ENCODE peak calls at places on chromosome 18, in ten cellular contexts. X is NCI-H1417; R is adrenal gland; Z is cardiac muscle cell; G is fibroblast of the aortic adventitia; H is heart right ventricle; O is bronchial epithelial cell; E is activated CD4-positive, alpha-beta T cell treated with anti-CD3 and anti-CD28 coated beads for 4 hours; P is NCI-H1694; V is stimulated activated CD4-positive, alpha-beta T cell treated with anti-CD3 and anti-CD28 coated beads, Interleukin-12 subunit alpha, Interleukin-12 subunit beta, amount 100 ng/mL, for 4 hours. T is an unnamed sample.

GRCh38 chr18:72768681-72769229 is 99.0 kb downstream of the NETO1 start:
- DNase-seq in X (peak), R (no peak), Z (no peak), G (no peak), H (no peak), O (no peak), E (no peak), P (no peak), V (no peak), T (no peak)

GRCh38 chr18:29449424-29449823 is 1272.5 kb upstream of the CDH2 start:
- DNase-seq in X (no peak), R (no peak), Z (peak), G (peak), H (no peak), O (no peak), E (no peak), P (no peak), V (no peak), T (no peak)

GRCh38 chr18:37537868-37538525 is 27.6 kb downstream of the CELF4 start:
- DNase-seq in X (peak), R (peak), Z (peak), G (peak), H (peak), O (peak), E (no peak), P (no peak), V (peak), T (peak)

GRCh38 chr18:9380101-9380500 is 45.5 kb downstream of the TWSG1 start:
- DNase-seq in X (no peak), R (no peak), Z (peak), G (peak), H (no peak), O (no peak), E (no peak), P (no peak), V (no peak), T (no peak)

GRCh38 chr18:23354625-23355024 is 98.5 kb upstream of the RIOK3 start:
- DNase-seq in X (no peak), R (no peak), Z (peak), G (peak), H (no peak), O (peak), E (no peak), P (no peak), V (no peak), T (peak)

GRCh38 chr18:12106516-12106915 is 12.9 kb downstream of the ANKRD62 start:
- DNase-seq in X (no peak), R (no peak), Z (no peak), G (no peak), H (no peak), O (no peak), E (no peak), P (no peak), V (no peak), T (no peak)

GRCh38 chr18:58572181-58572580 is 56.7 kb downstream of the ALPK2 start:
- DNase-seq in X (no peak), R (no peak), Z (peak), G (peak), H (no peak), O (peak), E (no peak), P (no peak), V (no peak), T (peak)

GRCh38 chr18:43780782-43781340 is 503.6 kb upstream of the SYT4 start:
- DNase-seq in X (no peak), R (no peak), Z (peak), G (peak), H (no peak), O (peak), E (no peak), P (no peak), V (no peak), T (peak)

GRCh38 chr18:44781890-44782289 is 101.2 kb downstream of the SETBP1 start:
- DNase-seq in X (no peak), R (no peak), Z (peak), G (peak), H (no peak), O (peak), E (no peak), P (no peak), V (no peak), T (peak)

GRCh38 chr18:50562686-50563085 is 2.8 kb downstream of the MAPK4 start:
- DNase-seq in X (no peak), R (no peak), Z (peak), G (no peak), H (no peak), O (no peak), E (no peak), P (no peak), V (no peak), T (no peak)

GRCh38 chr18:31230495-31230894 is 67.8 kb upstream of the DSC1 start:
- DNase-seq in X (no peak), R (no peak), Z (peak), G (no peak), H (no peak), O (peak), E (no peak), P (no peak), V (no peak), T (peak)

GRCh38 chr18:644395-645004 is 13.0 kb upstream of the TYMS start:
- DNase-seq in X (no peak), R (no peak), Z (no peak), G (no peak), H (no peak), O (no peak), E (no peak), P (no peak), V (no peak), T (peak)

GRCh38 chr18:36798738-36799473 is 29.9 kb downstream of the TPGS2 start:
- DNase-seq in X (no peak), R (no peak), Z (no peak), G (no peak), H (no peak), O (no peak), E (no peak), P (no peak), V (no peak), T (no peak)

GRCh38 chr18:6222271-6222670 is 192.4 kb downstream of the L3MBTL4 start:
- DNase-seq in X (no peak), R (no peak), Z (no peak), G (no peak), H (no peak), O (no peak), E (no peak), P (no peak), V (no peak), T (no peak)

GRCh38 chr18:76264073-76264472 is 231.0 kb downstream of the ZNF516 start:
- DNase-seq in X (no peak), R (no peak), Z (no peak), G (no peak), H (no peak), O (peak), E (no peak), P (no peak), V (no peak), T (no peak)

GRCh38 chr18:7950380-7951143 is 383.4 kb downstream of the PTPRM start:
- DNase-seq in X (no peak), R (no peak), Z (peak), G (peak), H (no peak), O (peak), E (peak), P (no peak), V (no peak), T (peak)

GRCh38 chr18:77341527-77341926 is 91.9 kb downstream of the GALR1 start:
- DNase-seq in X (no peak), R (no peak), Z (no peak), G (no peak), H (no peak), O (no peak), E (no peak), P (no peak), V (no peak), T (no peak)

GRCh38 chr18:37253424-37254255 is 312.0 kb downstream of the CELF4 start:
- DNase-seq in X (no peak), R (no peak), Z (peak), G (no peak), H (peak), O (no peak), E (no peak), P (no peak), V (no peak), T (no peak)

GRCh38 chr18:34397286-34397896 is 172.7 kb upstream of the NOL4 start:
- DNase-seq in X (no peak), R (no peak), Z (no peak), G (no peak), H (no peak), O (no peak), E (no peak), P (no peak), V (no peak), T (no peak)

GRCh38 chr18:22210331-22210754 is 41.0 kb downstream of the GATA6 start:
- DNase-seq in X (no peak), R (peak), Z (peak), G (peak), H (no peak), O (peak), E (no peak), P (no peak), V (no peak), T (peak)

GRCh38 chr18:8951491-8951890 is 151.0 kb upstream of the NDUFV2 start:
- DNase-seq in X (peak), R (no peak), Z (no peak), G (no peak), H (no peak), O (no peak), E (no peak), P (no peak), V (no peak), T (no peak)

GRCh38 chr18:9918016-9918680 is 4.3 kb downstream of the VAPA start:
- DNase-seq in X (no peak), R (no peak), Z (peak), G (peak), H (no peak), O (peak), E (no peak), P (no peak), V (no peak), T (peak)

GRCh38 chr18:9475643-9476580 is 599 bp downstream of the RALBP1 start:
- DNase-seq in X (peak), R (peak), Z (peak), G (peak), H (no peak), O (peak), E (peak), P (no peak), V (peak), T (peak)

GRCh38 chr18:56148373-56148772 is 490.0 kb downstream of the TXNL1 start:
- DNase-seq in X (no peak), R (no peak), Z (peak), G (peak), H (no peak), O (peak), E (no peak), P (no peak), V (no peak), T (peak)

GRCh38 chr18:76958692-76959341 is 136.5 kb downstream of the ZNF236 start:
- DNase-seq in X (peak), R (no peak), Z (peak), G (peak), H (no peak), O (no peak), E (no peak), P (no peak), V (no peak), T (no peak)

GRCh38 chr18:6482198-6482977 is 67.7 kb upstream of the L3MBTL4 start:
- DNase-seq in X (no peak), R (peak), Z (peak), G (peak), H (peak), O (peak), E (no peak), P (no peak), V (no peak), T (peak)

GRCh38 chr18:63131106-63131943 is 188.2 kb downstream of the BCL2 start:
- DNase-seq in X (peak), R (peak), Z (peak), G (peak), H (no peak), O (peak), E (peak), P (peak), V (peak), T (peak)